ENCODE peak calls at places on chromosome 22, in seven cellular contexts. U, F, V, Z, C, D and R are unnamed samples.

GRCh38 chr22:44995282-44995597 is 14.6 kb downstream of the PHF21B start:
- DNase-seq in V (no peak), C (no peak), F (no peak), U (no peak), Z (no peak), D (no peak), R (no peak)

GRCh38 chr22:22721681-22722309 is 77.4 kb downstream of the GGTLC2 start:
- DNase-seq in U (no peak), V (no peak), F (peak), D (no peak), Z (no peak), C (peak), R (peak)

GRCh38 chr22:35726933-35727332 is 9.3 kb downstream of the APOL5 start:
- DNase-seq in F (no peak), V (no peak), C (no peak), U (no peak), Z (no peak), D (no peak), R (no peak)

GRCh38 chr22:30423296-30423958 is 2.1 kb upstream of the MTFP1 start:
- DNase-seq in C (no peak), Z (no peak), U (peak), D (no peak), V (peak), F (peak), R (no peak)

GRCh38 chr22:50072714-50073538 is 12.3 kb downstream of the MLC1 start:
- DNase-seq in V (no peak), U (no peak), Z (no peak), F (no peak), D (no peak), C (no peak), R (no peak)

GRCh38 chr22:47177334-47177815 is 414.9 kb downstream of the TBC1D22A start:
- DNase-seq in Z (no peak), D (peak), F (no peak), V (peak), C (peak), U (no peak), R (no peak)

GRCh38 chr22:28899199-28899853 is 16.0 kb downstream of the ZNRF3 start:
- DNase-seq in C (peak), F (no peak), Z (no peak), D (no peak), V (peak), U (no peak), R (no peak)

GRCh38 chr22:40922484-40923303 is 28.5 kb upstream of the RBX1 start:
- DNase-seq in C (no peak), V (no peak), D (no peak), Z (peak), F (no peak), U (no peak), R (no peak)

GRCh38 chr22:26406118-26406517 is 22.9 kb upstream of the ASPHD2 start:
- DNase-seq in D (no peak), Z (no peak), F (no peak), V (no peak), U (no peak), C (no peak), R (no peak)

GRCh38 chr22:23763579-23764331 is 965 bp downstream of the C22orf15 start:
- DNase-seq in U (no peak), V (no peak), D (no peak), C (peak), Z (no peak), F (peak), R (no peak)

GRCh38 chr22:32723632-32724031 is 77.9 kb upstream of the TIMP3 start:
- DNase-seq in C (no peak), F (peak), V (peak), U (peak), Z (peak), D (peak), R (no peak)

GRCh38 chr22:37326726-37327125 is 44.4 kb downstream of the CYTH4 start:
- DNase-seq in Z (no peak), C (no peak), V (no peak), F (no peak), D (no peak), U (no peak), R (no peak)

GRCh38 chr22:24146190-24146616 is 35.1 kb upstream of the SUSD2 start:
- DNase-seq in U (no peak), D (no peak), V (peak), Z (no peak), F (no peak), C (peak), R (no peak)

GRCh38 chr22:34804588-34804987 is 261.4 kb upstream of the ISX start:
- DNase-seq in Z (no peak), F (no peak), C (no peak), U (no peak), D (no peak), V (no peak), R (no peak)

GRCh38 chr22:25169278-25170031 is 30.2 kb upstream of the CRYBB3 start:
- DNase-seq in V (peak), U (no peak), F (no peak), Z (no peak), C (no peak), D (no peak), R (no peak)

GRCh38 chr22:32204856-32205722 is at the start of gene RFPL2:
- DNase-seq in U (no peak), V (no peak), F (no peak), C (peak), D (peak), Z (no peak), R (no peak)

GRCh38 chr22:46916886-46917625 is 154.6 kb downstream of the TBC1D22A start:
- DNase-seq in D (no peak), F (no peak), Z (no peak), V (no peak), C (no peak), U (no peak), R (no peak)

GRCh38 chr22:23215294-23216204 is 35.2 kb downstream of the BCR start:
- DNase-seq in Z (no peak), U (peak), C (no peak), V (no peak), D (no peak), F (no peak), R (no peak)

GRCh38 chr22:26553056-26553752 is 36.7 kb downstream of the TPST2 start:
- DNase-seq in V (no peak), Z (peak), C (no peak), U (no peak), F (no peak), D (no peak), R (no peak)

GRCh38 chr22:44245867-44246266 is 65.1 kb downstream of the PARVG start:
- DNase-seq in F (no peak), U (no peak), Z (no peak), C (no peak), V (no peak), D (no peak), R (no peak)